ENCODE peak calls at places on chromosomes 3 and 15, in ten cellular contexts. O is NCI-H510A treated with DMSO at 0.1 percent for 48 hours; I is LoVo; M is GM12865; L is NCI-H748 treated with DMSO at 0.1 percent for 48 hours; H is stimulated activated naive B cell treated with anti-CD40 and anti-IgM and Interleukin-4, amounts not matched to agents 10 μg/mL and 1 μg/mL and 100 μg/mL, for 72 hours; K is activated T-cell treated with anti-CD3 and anti-CD28 coated beads for 1 hour; C is stimulated activated CD4-positive, alpha-beta T cell treated with anti-CD3 and anti-CD28 coated beads, Interleukin-1b, Interleukin-23, amount 100 ng/mL, for 24 hours; Q is activated gamma-delta T cell treated with Interleukin-2 at 50 U/mL for 16 hours; F is substantia nigra. W is an unnamed sample.

GRCh38 chr3:60064210-60065178 is 1014.7 kb upstream of the CFAP20DC start:
- DNase-seq in O (no peak), I (no peak), M (no peak), L (no peak), H (no peak), K (no peak), C (no peak), Q (no peak), F (no peak), W (no peak)

GRCh38 chr15:88061452-88061851 is 195.1 kb downstream of the NTRK3 start:
- DNase-seq in O (no peak), I (no peak), M (no peak), L (no peak), H (no peak), K (no peak), C (no peak), Q (no peak), F (no peak), W (no peak)

GRCh38 chr15:51992953-51993352 is 21.4 kb upstream of the LEO1 start:
- DNase-seq in O (no peak), I (peak; percentile 27), M (no peak), L (no peak), H (no peak), K (no peak), C (no peak), Q (no peak), F (no peak), W (no peak)

GRCh38 chr3:150345021-150345538 is 63.0 kb upstream of the TSC22D2 start:
- DNase-seq in O (peak; percentile 26), I (peak; percentile 94), M (no peak), L (no peak), H (no peak), K (no peak), C (no peak), Q (no peak), F (no peak), W (no peak)

GRCh38 chr3:120057029-120057428 is 37.2 kb downstream of the GSK3B start:
- DNase-seq in O (no peak), I (no peak), M (no peak), L (no peak), H (no peak), K (no peak), C (no peak), Q (no peak), F (no peak), W (no peak)

GRCh38 chr15:75590239-75590638 is 11.1 kb upstream of the PTPN9 start:
- DNase-seq in O (no peak), I (no peak), M (no peak), L (no peak), H (no peak), K (no peak), C (no peak), Q (no peak), F (no peak), W (no peak)

GRCh38 chr15:60441323-60441722 is 37.6 kb downstream of the ICE2 start:
- DNase-seq in O (no peak), I (peak; percentile 33), M (no peak), L (no peak), H (no peak), K (no peak), C (no peak), Q (no peak), F (no peak), W (no peak)

GRCh38 chr3:158766364-158766763 is 34.1 kb upstream of the RARRES1 start:
- DNase-seq in O (no peak), I (no peak), M (no peak), L (no peak), H (no peak), K (no peak), C (no peak), Q (no peak), F (no peak), W (no peak)

GRCh38 chr15:57541805-57542504 is 49.7 kb upstream of the MYZAP start:
- DNase-seq in O (peak; percentile 65), I (peak; percentile 69), M (peak; percentile 60), L (no peak), H (no peak), K (no peak), C (no peak), Q (no peak), F (peak; percentile 9), W (peak; percentile 46)

GRCh38 chr3:119716998-119717397 is 14.2 kb downstream of the CFAP91 start:
- DNase-seq in O (no peak), I (peak; percentile 4), M (no peak), L (no peak), H (no peak), K (no peak), C (no peak), Q (no peak), F (no peak), W (no peak)

GRCh38 chr3:185070491-185071335 is 82.1 kb downstream of the C3orf70 start:
- DNase-seq in O (peak; percentile 2), I (no peak), M (peak; percentile 12), L (no peak), H (no peak), K (no peak), C (no peak), Q (no peak), F (no peak), W (no peak)

GRCh38 chr3:3782469-3782868 is 16.8 kb upstream of the LRRN1 start:
- DNase-seq in O (no peak), I (no peak), M (no peak), L (no peak), H (no peak), K (no peak), C (no peak), Q (no peak), F (no peak), W (no peak)

GRCh38 chr3:24302382-24302781 is 192.3 kb downstream of the THRB start:
- DNase-seq in O (no peak), I (no peak), M (no peak), L (no peak), H (no peak), K (no peak), C (no peak), Q (no peak), F (no peak), W (no peak)

GRCh38 chr3:42090973-42091731 is at the start of gene TRAK1:
- DNase-seq in O (no peak), I (no peak), M (no peak), L (no peak), H (no peak), K (no peak), C (no peak), Q (no peak), F (peak; percentile 73), W (no peak)

GRCh38 chr15:27127834-27128570 is 157.0 kb downstream of the GABRG3 start:
- DNase-seq in O (no peak), I (no peak), M (no peak), L (no peak), H (no peak), K (no peak), C (no peak), Q (no peak), F (no peak), W (no peak)

GRCh38 chr3:129824926-129825541 is 68.5 kb downstream of the TMCC1 start:
- DNase-seq in O (peak; percentile 62), I (peak; percentile 67), M (peak; percentile 74), L (peak; percentile 19), H (peak; percentile 32), K (peak; percentile 11), C (peak; percentile 14), Q (peak; percentile 42), F (no peak), W (no peak)

GRCh38 chr3:114454592-114455251 is 160.9 kb downstream of the TIGIT start:
- DNase-seq in O (no peak), I (no peak), M (peak; percentile 65), L (no peak), H (no peak), K (no peak), C (no peak), Q (no peak), F (peak; percentile 27), W (no peak)

GRCh38 chr3:196399485-196399945 is 32.7 kb downstream of the UBXN7 start:
- DNase-seq in O (no peak), I (peak; percentile 25), M (no peak), L (no peak), H (no peak), K (no peak), C (no peak), Q (no peak), F (no peak), W (no peak)

W was measured in D721Med.